ENCODE peak calls at places on chromosome 7, in eight cellular contexts. J is NT2/D1; A is Peyer's patch; L is neuronal stem cell; C is HCT116; R is CD8-positive, alpha-beta T cell; Q is HepG2; P is PC-3. Y is an unnamed sample.
A peak's percentile ranks its signal among the peaks of the same experiment; 100 is the strongest.

GRCh38 chr7:102220229-102220850 is 66.3 kb upstream of the SH2B2 start:
- DNase-seq in R (no peak), P (no peak), J (no peak), L (no peak), A (no peak), Q (no peak), C (no peak), Y (no peak)

GRCh38 chr7:139427788-139428187 is 55.7 kb downstream of the KLRG2 start:
- DNase-seq in P (peak; percentile 15), J (no peak), R (no peak), L (no peak), A (no peak), Q (no peak), C (no peak), Y (no peak)

GRCh38 chr7:93147358-93147757 is 827 bp downstream of the SAMD9L start:
- DNase-seq in J (no peak), P (peak; percentile 41), Q (no peak), A (peak; percentile 57), C (no peak), L (no peak), R (peak; percentile 18), Y (no peak)

GRCh38 chr7:111953611-111954010 is 252.6 kb downstream of the DOCK4 start:
- DNase-seq in J (no peak), L (no peak), A (no peak), C (no peak), R (no peak), Q (peak; percentile 77), P (peak; percentile 48), Y (no peak)

GRCh38 chr7:117818241-117818640 is 55.0 kb downstream of the CTTNBP2 start:
- DNase-seq in P (no peak), L (no peak), Q (no peak), J (no peak), R (no peak), C (no peak), A (no peak), Y (no peak)

GRCh38 chr7:84200859-84201258 is 6.3 kb upstream of the SEMA3A start:
- DNase-seq in P (peak; percentile 67), A (no peak), R (no peak), C (no peak), Q (no peak), L (no peak), J (no peak), Y (peak; percentile 51)

GRCh38 chr7:157397751-157398691 is 61.2 kb downstream of the DNAJB6 start:
- DNase-seq in A (no peak), R (no peak), P (peak; percentile 65), C (no peak), L (peak; percentile 27), J (peak; percentile 44), Q (peak; percentile 64), Y (peak; percentile 59)

GRCh38 chr7:36404639-36405408 is 15.2 kb downstream of the ANLN start:
- DNase-seq in J (no peak), L (no peak), A (no peak), Q (no peak), P (peak; percentile 17), R (no peak), C (no peak), Y (no peak)

GRCh38 chr7:43703573-43703972 is 25.8 kb downstream of the COA1 start:
- DNase-seq in Q (no peak), J (no peak), R (no peak), C (no peak), A (no peak), P (no peak), L (no peak), Y (no peak)

GRCh38 chr7:39910108-39910869 is 39.8 kb upstream of the CDK13 start:
- DNase-seq in P (no peak), A (no peak), L (no peak), R (no peak), Q (peak; percentile 14), C (no peak), J (no peak), Y (no peak)

GRCh38 chr7:65216469-65216868 is 157.2 kb upstream of the ZNF92 start:
- DNase-seq in P (peak; percentile 65), A (peak; percentile 84), C (peak; percentile 48), J (peak; percentile 57), R (peak; percentile 43), L (peak; percentile 40), Q (peak; percentile 52), Y (peak; percentile 80)

GRCh38 chr7:113636727-113637421 is 281.9 kb downstream of the PPP1R3A start:
- DNase-seq in C (no peak), R (no peak), Q (no peak), A (no peak), J (no peak), P (peak; percentile 41), L (no peak), Y (no peak)

GRCh38 chr7:5661941-5662340 is 119.5 kb downstream of the RNF216 start:
- DNase-seq in J (no peak), L (no peak), R (no peak), A (no peak), P (no peak), C (no peak), Q (no peak), Y (no peak)

GRCh38 chr7:130489140-130489967 is 2.5 kb upstream of the MEST start:
- DNase-seq in L (no peak), C (no peak), R (no peak), Q (no peak), J (no peak), A (no peak), P (no peak), Y (no peak)

GRCh38 chr7:134873253-134873652 is 93.8 kb downstream of the CALD1 start:
- DNase-seq in J (no peak), R (no peak), A (no peak), C (no peak), L (no peak), Q (no peak), P (no peak), Y (no peak)

DNA sequence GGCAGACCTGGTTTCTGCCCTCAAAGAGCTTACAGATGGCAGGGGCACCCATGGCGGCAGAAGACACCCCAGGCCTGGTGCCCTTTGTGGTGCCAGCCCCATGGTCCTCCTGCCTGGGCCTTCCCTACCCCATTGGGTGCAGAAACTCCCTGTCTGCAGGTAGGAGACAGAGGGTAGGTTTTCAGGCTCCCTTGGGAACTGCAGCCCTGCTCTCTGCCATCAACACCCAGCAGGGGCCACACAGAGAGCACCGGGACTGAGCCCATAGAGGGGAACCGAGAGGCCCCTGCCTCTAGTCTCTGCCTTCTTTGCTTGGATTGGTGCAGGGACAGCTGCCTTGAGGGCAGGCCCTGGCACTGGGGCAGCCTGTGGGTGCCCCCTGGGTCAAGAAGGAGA is 52.6 kb downstream of the GTF2IRD1 start:
- DNase-seq in J (no peak), P (no peak), Q (no peak), C (no peak), R (no peak), A (no peak), L (no peak), Y (no peak)
- H3K4me3 ChIP-seq in J (no peak overlapping the region), P (no peak overlapping the region), Q (no peak overlapping the region), C (no peak overlapping the region), R (no peak overlapping the region), A (no peak overlapping the region), L (no peak overlapping the region), Y (no peak overlapping the region)

GRCh38 chr7:35024298-35024697 is 13.0 kb downstream of the DPY19L1 start:
- DNase-seq in A (no peak), R (no peak), P (no peak), J (no peak), Q (no peak), L (no peak), C (no peak), Y (no peak)
- H3K4me1 ChIP-seq in A (no peaks in the 10 kb centered on the region), R (no peaks in the 10 kb centered on the region), P (peaks cover 30% of the 10 kb centered on the region), J (peaks cover 3% of the 10 kb centered on the region), Q (peaks cover 16% of the 10 kb centered on the region), L (peaks cover 7% of the 10 kb centered on the region), C (peaks cover 49% of the 10 kb centered on the region), Y (no peaks in the 10 kb centered on the region)

GRCh38 chr7:33932221-33932620 is 26.9 kb downstream of the BMPER start:
- DNase-seq in Q (no peak), R (no peak), L (no peak), P (no peak), C (no peak), A (no peak), J (no peak), Y (no peak)
- H3K4me3 ChIP-seq in Q (no peak overlapping the region), R (no peak overlapping the region), L (no peak overlapping the region), P (peak overlapping the region; percentile 48), C (no peak overlapping the region), A (no peak overlapping the region), J (no peak overlapping the region), Y (no peak overlapping the region)

GRCh38 chr7:142803901-142804300 is 33.1 kb downstream of the PRSS2 start:
- DNase-seq in P (no peak), R (no peak), L (no peak), Q (no peak), A (no peak), C (no peak), J (no peak), Y (no peak)
- H3K4me1 ChIP-seq in P (peaks cover 37% of the 10 kb centered on the region), R (peaks cover 95% of the 10 kb centered on the region), L (no peaks in the 10 kb centered on the region), Q (no peaks in the 10 kb centered on the region), A (peaks cover 10% of the 10 kb centered on the region), C (no peaks in the 10 kb centered on the region), J (no peaks in the 10 kb centered on the region), Y (no peaks in the 10 kb centered on the region)

DNA sequence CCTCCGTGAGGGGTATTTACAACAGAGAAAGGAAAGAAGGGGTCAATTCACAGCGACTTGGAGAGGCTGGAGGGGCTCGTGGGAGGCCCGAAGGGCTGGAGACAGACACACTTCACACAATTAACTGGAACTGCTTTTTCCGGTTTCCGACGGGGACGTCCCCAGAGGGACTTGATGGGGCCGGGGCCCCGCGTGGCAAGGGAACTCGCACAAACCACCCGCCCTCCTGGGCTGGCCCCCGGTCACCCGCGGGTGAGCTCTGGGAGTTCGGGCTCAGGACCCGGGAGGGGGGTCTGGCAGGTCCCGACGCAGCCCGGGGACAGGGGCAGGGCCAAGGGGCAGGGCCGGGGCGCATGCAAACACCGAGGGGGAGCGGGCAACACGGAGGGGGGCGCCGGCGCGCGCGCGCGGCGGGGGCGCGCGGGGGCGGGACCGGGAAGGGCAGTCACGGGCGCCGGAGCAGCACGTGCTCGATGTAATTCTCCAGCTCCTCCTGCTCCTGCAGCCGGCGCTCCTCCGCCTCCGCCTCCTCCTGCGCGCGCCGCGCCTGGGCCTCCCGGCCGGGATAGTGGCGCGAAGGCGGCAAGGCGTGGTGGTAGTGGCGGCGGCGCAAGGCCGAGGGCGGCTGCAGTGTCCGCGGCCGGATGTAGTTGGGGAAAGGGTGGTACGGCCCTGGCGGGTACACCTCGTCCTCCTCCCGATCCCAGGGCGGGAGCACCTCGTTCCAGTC is 2.7 kb downstream of the VGF start:
- DNase-seq in P (peak; percentile 56), A (no peak), C (no peak), J (no peak), L (no peak), R (no peak), Q (no peak), Y (peak; percentile 74)
- H3K4me3 ChIP-seq in P (peak overlapping the region; percentile 53), A (peak overlapping the region; percentile 57), C (peak overlapping the region; percentile 73), J (peak overlapping the region; percentile 50), L (peak overlapping the region; percentile 59), R (no peak overlapping the region), Q (no peak overlapping the region), Y (peak overlapping the region; percentile 36)

GRCh38 chr7:231030-231857 is 38.9 kb downstream of the FAM20C start:
- DNase-seq in Q (no peak), R (no peak), J (no peak), P (no peak), C (no peak), A (no peak), L (no peak), Y (no peak)
- H3K4me1 ChIP-seq in Q (peaks cover 28% of the 10 kb centered on the region), R (no peaks in the 10 kb centered on the region), J (peaks cover 20% of the 10 kb centered on the region), P (peaks cover 7% of the 10 kb centered on the region), C (no peaks in the 10 kb centered on the region), A (no peaks in the 10 kb centered on the region), L (no peaks in the 10 kb centered on the region), Y (no peaks in the 10 kb centered on the region)